ENCODE peak calls at places on chromosomes 3 and 15, in four cellular contexts. G is endothelial cell of umbilical vein, T is heart left ventricle, N is bronchial epithelial cell. K is an unnamed sample.
A peak's percentile ranks its signal among the peaks of the same experiment; 100 is the strongest.

GRCh38 chr3:131856171-131856570 is 178.6 kb downstream of the CPNE4 start:
- DNase-seq in G (no peak), T (no peak), N (peak; percentile 62), K (no peak)

GRCh38 chr3:134650431-134651346 is at the start of gene KY:
- DNase-seq in N (peak; percentile 22), G (no peak), T (peak; percentile 61), K (no peak)

GRCh38 chr15:84909782-84910181 is 25.3 kb downstream of the SLC28A1 start:
- DNase-seq in T (no peak), N (no peak), G (no peak), K (no peak)

GRCh38 chr3:31906182-31906581 is 74.9 kb downstream of the OSBPL10 start:
- DNase-seq in G (peak; percentile 50), T (no peak), N (peak; percentile 24), K (no peak)

GRCh38 chr3:10883478-10884234 is 67.6 kb downstream of the SLC6A11 start:
- DNase-seq in T (no peak), N (peak; percentile 79), G (peak; percentile 6), K (no peak)

GRCh38 chr3:70620367-70620766 is 307.9 kb upstream of the MDFIC2 start:
- DNase-seq in N (no peak), T (no peak), G (no peak), K (no peak)

GRCh38 chr3:16382852-16383251 is 117.8 kb downstream of the OXNAD1 start:
- DNase-seq in N (no peak), G (no peak), T (no peak), K (no peak)

GRCh38 chr3:33277193-33277882 is at the start of gene FBXL2:
- DNase-seq in N (peak; percentile 36), T (peak; percentile 59), G (peak; percentile 73), K (peak; percentile 37)

GRCh38 chr15:83747050-83747717 is 93.3 kb downstream of the ADAMTSL3 start:
- DNase-seq in G (no peak), N (peak; percentile 42), T (peak; percentile 36), K (peak; percentile 62)

GRCh38 chr15:85149460-85150129 is 167.9 kb downstream of the PDE8A start:
- DNase-seq in T (no peak), N (no peak), G (no peak), K (no peak)

GRCh38 chr15:26864664-26865191 is 2.1 kb upstream of the GABRA5 start:
- DNase-seq in G (peak; percentile 4), T (no peak), N (peak; percentile 32), K (no peak)

GRCh38 chr15:26869628-26870027 is 2.8 kb downstream of the GABRA5 start:
- DNase-seq in G (no peak), T (no peak), N (no peak), K (no peak)

GRCh38 chr15:26868029-26868685 is 1.3 kb downstream of the GABRA5 start:
- DNase-seq in T (no peak), G (no peak), N (no peak), K (no peak)

GRCh38 chr15:26866298-26867198 is at the start of gene GABRA5:
- DNase-seq in N (no peak), T (peak; percentile 16), G (no peak), K (no peak)

DNA sequence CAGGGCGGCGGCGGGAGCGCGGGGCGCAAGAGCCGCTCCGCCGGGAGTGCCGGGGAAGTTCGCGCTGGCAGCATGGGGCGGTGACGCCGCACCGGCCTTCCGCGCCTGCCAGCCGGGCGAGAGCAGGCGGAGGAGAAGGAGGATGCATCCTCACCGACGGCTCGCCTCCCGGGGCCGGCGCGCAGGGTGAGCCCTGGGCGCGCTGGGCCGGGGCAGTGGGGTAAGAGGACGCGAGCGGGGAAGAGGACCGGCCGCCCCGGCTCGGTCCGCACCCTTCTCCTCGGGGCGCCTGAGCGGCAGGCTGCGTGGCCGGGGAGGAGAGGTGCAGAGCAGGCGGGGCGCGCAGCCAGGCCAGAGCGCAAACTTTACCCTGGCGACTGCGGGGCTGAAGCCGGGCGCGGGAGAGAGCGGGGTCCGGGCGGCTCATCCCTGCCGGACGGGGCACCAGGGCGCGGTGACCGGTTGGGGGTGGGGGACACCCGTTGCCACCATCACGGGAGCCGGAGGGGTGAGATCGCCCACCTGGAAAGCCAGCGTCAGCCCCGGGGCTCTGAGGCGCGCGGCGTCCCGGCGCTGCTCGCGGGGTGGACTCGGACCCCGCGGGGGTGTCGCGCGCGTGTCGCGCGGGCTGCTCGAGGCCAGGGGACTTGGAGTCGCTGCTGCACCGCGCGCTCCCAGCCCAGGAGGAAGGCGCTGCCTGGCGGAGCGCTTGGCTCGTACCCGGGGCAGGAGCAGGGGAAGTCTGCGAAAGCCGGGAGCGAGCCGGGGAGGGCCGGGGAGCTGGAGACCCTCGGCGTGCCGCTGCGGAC is 541 bp downstream of the GABRA5 start:
- DNase-seq in N (no peak), T (no peak), G (no peak), K (no peak)
- H3K4me3 ChIP-seq in N (no peak overlapping the region), T (peak overlapping the region; percentile 25), G (no peak overlapping the region), K (no peak overlapping the region)

GRCh38 chr3:85476891-85477495 is 518.2 kb downstream of the CADM2 start:
- DNase-seq in T (no peak), G (no peak), N (no peak), K (no peak)
- H3K36me3 ChIP-seq in T (no peaks in the 10 kb centered on the region), G (no peaks in the 10 kb centered on the region), N (no peaks in the 10 kb centered on the region), K (no peaks in the 10 kb centered on the region)

GRCh38 chr3:187976361-187976900 is 177.5 kb upstream of the LPP start:
- DNase-seq in T (no peak), G (no peak), N (peak; percentile 41), K (no peak)
- H3K4me3 ChIP-seq in T (no peak overlapping the region), G (no peak overlapping the region), N (no peak overlapping the region), K (no peak overlapping the region)

GRCh38 chr3:149038322-149038721 is 47.0 kb downstream of the GYG1 start:
- DNase-seq in T (no peak), G (no peak), N (no peak), K (no peak)

GRCh38 chr3:149037684-149038083 is 46.3 kb downstream of the GYG1 start:
- DNase-seq in T (no peak), G (no peak), N (no peak), K (no peak)

GRCh38 chr3:149044329-149045083 is 41.8 kb downstream of the HLTF start:
- DNase-seq in G (no peak), N (no peak), T (no peak), K (no peak)

GRCh38 chr3:149042766-149043386 is 43.5 kb downstream of the HLTF start:
- DNase-seq in N (peak; percentile 69), G (peak; percentile 72), T (no peak), K (no peak)
- H3K36me3 ChIP-seq in N (no peaks in the 10 kb centered on the region), G (peaks cover 4% of the 10 kb centered on the region), T (peaks cover 89% of the 10 kb centered on the region), K (peaks cover 45% of the 10 kb centered on the region)

GRCh38 chr3:190122198-190122771 is 1.6 kb upstream of the P3H2 start:
- DNase-seq in G (no peak), T (no peak), N (no peak), K (no peak)
- H3K4me3 ChIP-seq in G (no peak overlapping the region), T (no peak overlapping the region), N (no peak overlapping the region), K (no peak overlapping the region)

DNA sequence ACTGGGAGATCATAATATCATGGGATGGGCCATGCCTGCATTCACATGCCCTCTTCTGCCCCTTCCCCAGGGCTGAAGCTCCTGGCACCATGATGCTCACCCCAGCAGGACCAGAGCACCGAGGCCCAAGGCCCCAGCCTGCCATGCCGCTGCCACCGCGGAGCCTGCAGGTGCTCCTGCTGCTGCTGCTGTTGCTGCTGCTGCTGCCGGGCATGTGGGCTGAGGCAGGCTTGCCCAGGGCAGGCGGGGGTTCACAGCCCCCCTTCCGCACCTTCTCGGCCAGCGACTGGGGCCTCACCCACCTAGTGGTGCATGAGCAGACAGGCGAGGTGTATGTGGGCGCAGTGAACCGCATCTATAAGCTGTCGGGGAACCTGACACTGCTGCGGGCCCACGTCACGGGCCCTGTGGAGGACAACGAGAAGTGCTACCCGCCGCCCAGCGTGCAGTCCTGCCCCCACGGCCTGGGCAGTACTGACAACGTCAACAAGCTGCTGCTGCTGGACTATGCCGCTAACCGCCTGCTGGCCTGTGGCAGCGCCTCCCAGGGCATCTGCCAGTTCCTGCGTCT is 5.6 kb downstream of the PLXNA1 start:
- DNase-seq in G (no peak), N (no peak), T (no peak), K (no peak)
- H3K36me3 ChIP-seq in G (no peaks in the 10 kb centered on the region), N (peaks cover 34% of the 10 kb centered on the region), T (peaks cover 30% of the 10 kb centered on the region), K (peaks cover 19% of the 10 kb centered on the region)

GRCh38 chr3:87898971-87899370 is 159.8 kb downstream of the CGGBP1 start:
- DNase-seq in N (no peak), G (no peak), T (no peak), K (no peak)
- H3K4me3 ChIP-seq in N (no peak overlapping the region), G (no peak overlapping the region), T (no peak overlapping the region), K (no peak overlapping the region)

GRCh38 chr3:149085828-149086231 is 503 bp downstream of the HLTF start:
- DNase-seq in G (peak; percentile 74), N (peak; percentile 29), T (no peak), K (no peak)

GRCh38 chr3:149080699-149081091 is 5.6 kb downstream of the HLTF start:
- DNase-seq in N (peak; percentile 85), G (peak; percentile 67), T (no peak), K (no peak)

GRCh38 chr3:149081772-149082171 is 4.6 kb downstream of the HLTF start:
- DNase-seq in N (no peak), T (no peak), G (no peak), K (no peak)

GRCh38 chr3:149077638-149078037 is 8.7 kb downstream of the HLTF start:
- DNase-seq in G (no peak), N (no peak), T (no peak), K (no peak)

GRCh38 chr3:149080011-149080698 is 6.2 kb downstream of the HLTF start:
- DNase-seq in G (peak; percentile 57), T (no peak), N (no peak), K (no peak)
- H3K36me3 ChIP-seq in G (peaks cover 2% of the 10 kb centered on the region), T (peaks cover 43% of the 10 kb centered on the region), N (no peaks in the 10 kb centered on the region), K (no peaks in the 10 kb centered on the region)

GRCh38 chr15:73685561-73685960 is 1.4 kb downstream of the CD276 start:
- DNase-seq in N (peak; percentile 5), G (peak; percentile 8), T (no peak), K (peak; percentile 48)
- H3K4me3 ChIP-seq in N (no peak overlapping the region), G (no peak overlapping the region), T (peak overlapping the region; percentile 76), K (peak overlapping the region; percentile 61)